ENCODE peak calls at places on chromosome 11, in eight cellular contexts. M, Q, X, L, F, N, G and C are unnamed samples. For H3K4me1, the result is how much of the 10 kb centered on the place peaks cover.

GRCh38 chr11:20367313-20367948 is 3.9 kb downstream of the HTATIP2 start:
- DNase-seq in M (peak), Q (no peak), X (peak), L (peak), F (no peak), N (no peak), G (peak), C (peak)

GRCh38 chr11:88164806-88165205 is 10.4 kb downstream of the RAB38 start:
- DNase-seq in M (no peak), Q (no peak), X (no peak), L (no peak), F (no peak), N (no peak), G (no peak), C (no peak)

GRCh38 chr11:4886186-4886585 is 4.5 kb downstream of the OR51T1 start:
- DNase-seq in M (no peak), Q (no peak), X (no peak), L (no peak), F (no peak), N (no peak), G (no peak), C (no peak)

GRCh38 chr11:108669711-108670110 is 4.8 kb downstream of the DDX10 start:
- DNase-seq in M (no peak), Q (no peak), X (no peak), L (no peak), F (no peak), N (no peak), G (no peak), C (no peak)

GRCh38 chr11:13717331-13717730 is 48.9 kb downstream of the FAR1 start:
- DNase-seq in M (no peak), Q (no peak), X (no peak), L (no peak), F (no peak), N (no peak), G (no peak), C (no peak)

GRCh38 chr11:113286509-113287497 is 27.6 kb upstream of the TTC12 start:
- DNase-seq in M (no peak), Q (no peak), X (no peak), L (no peak), F (no peak), N (no peak), G (no peak), C (no peak)

GRCh38 chr11:12626616-12627015 is 47.6 kb upstream of the TEAD1 start:
- DNase-seq in M (no peak), Q (no peak), X (no peak), L (no peak), F (no peak), N (no peak), G (no peak), C (no peak)

GRCh38 chr11:103936059-103936458 is 100.4 kb upstream of the DDI1 start:
- DNase-seq in M (no peak), Q (no peak), X (no peak), L (no peak), F (no peak), N (no peak), G (no peak), C (no peak)

GRCh38 chr11:2870955-2871720 is 14.4 kb downstream of the CDKN1C start:
- DNase-seq in M (no peak), Q (peak), X (no peak), L (no peak), F (no peak), N (no peak), G (no peak), C (no peak)

GRCh38 chr11:4826425-4826824 is 5.3 kb downstream of the OR51F2 start:
- DNase-seq in M (no peak), Q (peak), X (no peak), L (no peak), F (no peak), N (no peak), G (no peak), C (no peak)

GRCh38 chr11:126720539-126721235 is 279.9 kb downstream of the KIRREL3 start:
- DNase-seq in M (no peak), Q (no peak), X (no peak), L (no peak), F (no peak), N (no peak), G (no peak), C (no peak)

GRCh38 chr11:776459-777287 is 614 bp downstream of the GATD1 start:
- DNase-seq in M (peak), Q (peak), X (no peak), L (peak), F (no peak), N (peak), G (no peak), C (no peak)

GRCh38 chr11:94171693-94172440 is 43.2 kb downstream of the PANX1 start:
- DNase-seq in M (peak), Q (peak), X (peak), L (peak), F (no peak), N (peak), G (peak), C (peak)

GRCh38 chr11:129292092-129292491 is 83.6 kb upstream of the BARX2 start:
- DNase-seq in M (no peak), Q (no peak), X (no peak), L (no peak), F (no peak), N (no peak), G (no peak), C (no peak)

GRCh38 chr11:1218788-1219445 is 3.9 kb upstream of the MUC5B start:
- DNase-seq in M (no peak), Q (no peak), X (no peak), L (no peak), F (no peak), N (peak), G (no peak), C (no peak)

GRCh38 chr11:117457835-117458234 is 130.2 kb downstream of the CEP164 start:
- DNase-seq in M (no peak), Q (no peak), X (no peak), L (no peak), F (no peak), N (no peak), G (no peak), C (no peak)

GRCh38 chr11:26095340-26095739 is 236.6 kb upstream of the ANO3 start:
- DNase-seq in M (no peak), Q (peak), X (no peak), L (no peak), F (no peak), N (no peak), G (peak), C (no peak)

GRCh38 chr11:132852361-132852760 is 679.9 kb downstream of the OPCML start:
- DNase-seq in M (no peak), Q (no peak), X (no peak), L (no peak), F (no peak), N (no peak), G (no peak), C (no peak)
- TF ChIP-seq REST in M (no peak), Q (no peak), X (no peak), L (no peak), F (no peak), N (no peak), G (no peak), C (no peak)

GRCh38 chr11:73384127-73384441 is 7.9 kb downstream of the RELT start:
- DNase-seq in M (no peak), Q (no peak), X (no peak), L (no peak), F (no peak), N (no peak), G (no peak), C (no peak)
- H3K4me1 ChIP-seq in M (half or more), Q (under half), X (under half), L (half or more), F (half or more), N (under half), G (under half), C (under half)

DNA sequence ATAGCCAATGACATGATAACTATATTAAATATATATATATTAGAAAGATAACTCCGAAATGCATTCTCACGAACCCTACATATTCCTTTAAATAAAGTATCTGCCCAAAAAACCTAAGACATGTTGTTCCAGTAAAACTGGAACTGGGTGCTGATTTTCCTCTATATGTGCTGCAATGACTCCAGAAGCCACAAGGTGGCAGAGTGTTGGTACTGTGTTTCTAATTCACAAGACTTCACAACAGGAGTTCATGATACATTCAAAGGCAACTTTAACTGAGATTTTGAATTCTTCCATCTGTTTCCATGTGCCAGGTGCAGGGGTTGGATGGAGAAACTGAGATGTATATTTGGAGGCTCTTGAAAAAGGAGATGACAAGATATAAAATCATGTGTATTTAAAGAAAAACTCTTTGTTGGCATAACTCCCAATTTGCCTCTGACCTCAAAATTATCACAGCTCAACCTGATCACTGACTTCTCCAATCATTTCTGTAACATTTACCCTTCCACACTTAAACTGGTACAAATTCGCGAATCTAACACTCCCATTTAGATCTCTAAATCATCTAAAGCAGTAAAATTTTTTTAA is 1098.6 kb upstream of the CCDC90B start:
- DNase-seq in M (peak), Q (peak), X (no peak), L (peak), F (no peak), N (peak), G (peak), C (peak)
- TF ChIP-seq REST in M (no peak), Q (no peak), X (no peak), L (no peak), F (no peak), N (no peak), G (no peak), C (no peak)

GRCh38 chr11:67396258-67396581 is 4.4 kb downstream of the RAD9A start:
- DNase-seq in M (no peak), Q (no peak), X (no peak), L (no peak), F (no peak), N (no peak), G (no peak), C (no peak)

GRCh38 chr11:67392182-67392715 is 463 bp downstream of the RAD9A start:
- DNase-seq in M (no peak), Q (no peak), X (no peak), L (no peak), F (no peak), N (no peak), G (no peak), C (no peak)

GRCh38 chr11:67393437-67393836 is 1.7 kb downstream of the RAD9A start:
- DNase-seq in M (no peak), Q (no peak), X (no peak), L (no peak), F (no peak), N (no peak), G (no peak), C (no peak)

GRCh38 chr11:67395555-67396257 is 3.9 kb downstream of the RAD9A start:
- DNase-seq in M (no peak), Q (no peak), X (no peak), L (no peak), F (no peak), N (no peak), G (no peak), C (no peak)

GRCh38 chr11:67393990-67394389 is 2.2 kb downstream of the RAD9A start:
- DNase-seq in M (no peak), Q (no peak), X (no peak), L (no peak), F (no peak), N (no peak), G (no peak), C (no peak)
- H3K4me1 ChIP-seq in M (under half), Q (under half), X (under half), L (half or more), F (under half), N (under half), G (under half), C (under half)

GRCh38 chr11:58561394-58562102 is 14.1 kb downstream of the LPXN start:
- DNase-seq in M (no peak), Q (no peak), X (no peak), L (no peak), F (no peak), N (no peak), G (peak), C (no peak)
- TF ChIP-seq REST in M (no peak), Q (no peak), X (no peak), L (no peak), F (no peak), N (no peak), G (no peak), C (no peak)

GRCh38 chr11:65316979-65317786 is 2.5 kb downstream of the CDC42EP2 start:
- DNase-seq in M (no peak), Q (peak), X (peak), L (peak), F (no peak), N (no peak), G (peak), C (no peak)

GRCh38 chr11:65316311-65316978 is 1.8 kb downstream of the CDC42EP2 start:
- DNase-seq in M (no peak), Q (peak), X (no peak), L (no peak), F (no peak), N (no peak), G (no peak), C (no peak)

GRCh38 chr11:65315204-65315865 is 669 bp downstream of the CDC42EP2 start:
- DNase-seq in M (peak), Q (peak), X (peak), L (peak), F (no peak), N (peak), G (peak), C (no peak)

GRCh38 chr11:65314501-65315203 is at the start of gene CDC42EP2:
- DNase-seq in M (peak), Q (peak), X (peak), L (peak), F (no peak), N (peak), G (peak), C (no peak)

GRCh38 chr11:65315866-65316233 is 1.2 kb downstream of the CDC42EP2 start:
- DNase-seq in M (no peak), Q (no peak), X (no peak), L (no peak), F (no peak), N (no peak), G (no peak), C (no peak)
- H3K4me1 ChIP-seq in M (under half), Q (under half), X (under half), L (under half), F (under half), N (under half), G (half or more), C (under half)

GRCh38 chr11:23539556-23539955 is 679.3 kb upstream of the CCDC179 start:
- DNase-seq in M (no peak), Q (no peak), X (no peak), L (no peak), F (no peak), N (no peak), G (no peak), C (no peak)
- TF ChIP-seq REST in M (no peak), Q (no peak), X (no peak), L (no peak), F (no peak), N (no peak), G (no peak), C (no peak)

GRCh38 chr11:44914105-44914504 is 36.6 kb downstream of the TP53I11 start:
- DNase-seq in M (no peak), Q (no peak), X (no peak), L (no peak), F (no peak), N (no peak), G (no peak), C (no peak)
- H3K4me1 ChIP-seq in M (under half), Q (under half), X (under half), L (under half), F (under half), N (under half), G (under half), C (under half)